ENCODE peak calls at places on chromosomes 6 and 20, in nine cellular contexts. S is amygdala; G is sciatic nerve; E is breast epithelium; O is stimulated activated CD8-positive, alpha-beta memory T cell treated with anti-CD3 and anti-CD28 coated beads, Interleukin-2, amount 100 ng/mL, for 48 hours; R is NCI-H2081; A is stimulated activated CD4-positive, alpha-beta T cell treated with anti-CD3 and anti-CD28 coated beads, Interleukin-15, amount 100 ng/mL, for 1 hour; Q is T47D; I is HCT116. P is an unnamed sample.

GRCh38 chr6:85250586-85251216 is 199.2 kb upstream of the NT5E start:
- DNase-seq in G (no peak), Q (no peak), I (no peak), S (no peak), A (no peak), R (no peak), E (no peak), O (no peak), P (peak)

GRCh38 chr6:169332250-169332649 is 78.6 kb upstream of the THBS2 start:
- DNase-seq in S (no peak), E (no peak), G (no peak), O (no peak), I (no peak), Q (no peak), R (no peak), A (no peak), P (no peak)

GRCh38 chr20:62804632-62805364 is at the start of gene OGFR:
- DNase-seq in S (no peak), A (peak), O (peak), G (peak), E (no peak), R (peak), Q (peak), I (no peak), P (no peak)

GRCh38 chr6:156185113-156185512 is 592.1 kb upstream of the ARID1B start:
- DNase-seq in R (no peak), I (no peak), E (no peak), O (no peak), Q (no peak), G (no peak), A (no peak), S (no peak), P (no peak)

GRCh38 chr6:33419580-33420492 is at the start of gene SYNGAP1:
- DNase-seq in S (no peak), A (no peak), O (no peak), R (peak), Q (no peak), G (peak), I (no peak), E (no peak), P (no peak)

GRCh38 chr6:31821301-31822037 is 6.1 kb upstream of the HSPA1B start:
- DNase-seq in A (no peak), O (peak), R (peak), E (no peak), S (peak), I (no peak), G (peak), Q (no peak), P (no peak)

GRCh38 chr6:57097596-57097995 is 7.6 kb downstream of the ZNF451 start:
- DNase-seq in G (no peak), R (no peak), E (no peak), A (no peak), O (no peak), S (no peak), Q (no peak), I (no peak), P (no peak)

GRCh38 chr20:47355489-47356219 is 845 bp downstream of the ZMYND8 start:
- DNase-seq in A (no peak), O (no peak), S (peak), I (no peak), G (no peak), E (no peak), Q (no peak), R (peak), P (no peak)

GRCh38 chr6:34230653-34231351 is 5.9 kb upstream of the HMGA1 start:
- DNase-seq in E (no peak), A (no peak), Q (no peak), I (no peak), R (no peak), G (peak), O (no peak), S (no peak), P (no peak)

GRCh38 chr20:16708590-16708989 is 21.2 kb upstream of the SNRPB2 start:
- DNase-seq in S (no peak), G (no peak), Q (no peak), A (no peak), I (no peak), O (no peak), R (no peak), E (no peak), P (peak)

GRCh38 chr6:165662671-165663282 is at the start of gene PDE10A:
- DNase-seq in E (no peak), R (no peak), G (peak), O (no peak), S (no peak), Q (no peak), I (no peak), A (no peak), P (no peak)

GRCh38 chr6:3306848-3307247 is 48.1 kb downstream of the PSMG4 start:
- DNase-seq in R (no peak), O (no peak), A (no peak), I (no peak), G (peak), E (peak), S (no peak), Q (no peak), P (no peak)

GRCh38 chr6:35376282-35376681 is 33.9 kb downstream of the PPARD start:
- DNase-seq in Q (no peak), S (no peak), I (no peak), E (no peak), R (no peak), G (no peak), A (no peak), O (no peak), P (no peak)

GRCh38 chr6:156107514-156108150 is 652.0 kb upstream of the NOX3 start:
- DNase-seq in Q (no peak), I (no peak), G (no peak), R (peak), O (no peak), S (no peak), E (no peak), A (no peak), P (no peak)

GRCh38 chr6:105227292-105227628 is 47.4 kb upstream of the POPDC3 start:
- DNase-seq in G (no peak), S (no peak), Q (no peak), E (no peak), R (no peak), I (no peak), A (no peak), O (no peak), P (no peak)

P was measured in LNCaP clone FGC.